ENCODE peak calls at places on chromosomes 2 and 18, in nine cellular contexts. O, D, E, F, U, Z, K, M and G are unnamed samples.

GRCh38 chr2:236715511-236715961 is 145.9 kb downstream of the ACKR3 start:
- DNase-seq in F (no peak), M (no peak), U (no peak), O (no peak), K (no peak), Z (no peak), E (no peak), D (peak; percentile 26), G (no peak)

GRCh38 chr2:101188683-101189405 is 37.7 kb upstream of the TBC1D8 start:
- DNase-seq in K (peak; percentile 8), U (no peak), Z (no peak), M (peak; percentile 15), F (peak; percentile 14), D (no peak), E (peak; percentile 71), O (no peak), G (peak; percentile 6)

GRCh38 chr2:75465317-75465998 is 95.3 kb downstream of the EVA1A start:
- DNase-seq in O (no peak), U (no peak), E (peak; percentile 4), K (no peak), Z (peak; percentile 58), F (no peak), M (peak; percentile 9), D (peak; percentile 27), G (no peak)

GRCh38 chr2:199471443-199472057 is 13.8 kb upstream of the SATB2 start:
- DNase-seq in E (peak; percentile 78), Z (no peak), U (no peak), F (peak; percentile 86), D (peak; percentile 62), M (peak; percentile 31), O (no peak), K (peak; percentile 52), G (peak; percentile 84)

GRCh38 chr2:196742685-196743084 is 56.8 kb downstream of the GTF3C3 start:
- DNase-seq in K (no peak), M (no peak), D (no peak), F (no peak), U (no peak), O (no peak), E (no peak), Z (no peak), G (peak; percentile 81)

GRCh38 chr18:49207373-49207772 is 253.1 kb downstream of the DYM start:
- DNase-seq in F (no peak), O (no peak), Z (no peak), D (no peak), K (no peak), M (no peak), U (no peak), E (no peak), G (no peak)

GRCh38 chr2:65049010-65049639 is 7.1 kb upstream of the CEP68 start:
- DNase-seq in E (no peak), O (no peak), U (no peak), K (no peak), Z (no peak), F (peak; percentile 41), M (peak; percentile 34), D (no peak), G (no peak)

GRCh38 chr2:242098445-242099128 is 229.1 kb downstream of the RTP5 start:
- DNase-seq in D (no peak), M (peak; percentile 44), F (peak; percentile 92), Z (no peak), U (no peak), O (no peak), K (no peak), E (no peak), G (no peak)

GRCh38 chr2:113117594-113118262 is 9.7 kb upstream of the IL1RN start:
- DNase-seq in F (peak; percentile 52), D (no peak), M (no peak), O (no peak), E (no peak), K (peak; percentile 68), Z (no peak), U (no peak), G (no peak)

GRCh38 chr2:111634995-111635538 is 248.9 kb downstream of the ANAPC1 start:
- DNase-seq in E (peak; percentile 46), Z (no peak), U (no peak), F (no peak), K (no peak), D (no peak), M (no peak), O (no peak), G (no peak)

GRCh38 chr2:78431241-78431640 is 594.3 kb upstream of the REG3G start:
- DNase-seq in F (no peak), U (no peak), E (no peak), Z (no peak), D (no peak), K (no peak), O (no peak), M (no peak), G (peak; percentile 18)

GRCh38 chr2:225157052-225157451 is 114.8 kb upstream of the DOCK10 start:
- DNase-seq in D (no peak), U (no peak), O (no peak), M (no peak), F (no peak), E (no peak), Z (no peak), K (no peak), G (no peak)

GRCh38 chr2:7627587-7627986 is 710.4 kb downstream of the RNF144A start:
- DNase-seq in E (no peak), U (no peak), K (peak; percentile 6), M (no peak), F (no peak), Z (no peak), D (no peak), O (no peak), G (no peak)